ENCODE peak calls at places on chromosomes 3 and 15, in four cellular contexts. Q, S, I and G are unnamed samples.

GRCh38 chr3:10320320-10320677 is 613 bp downstream of the SEC13 start:
- DNase-seq in Q (no peak), S (no peak), I (no peak), G (no peak)

GRCh38 chr3:138974467-138974866 is 27.4 kb downstream of the FOXL2NB start:
- DNase-seq in Q (no peak), S (no peak), I (no peak), G (no peak)

GRCh38 chr3:179321585-179322322 is 1.1 kb upstream of the ZNF639 start:
- DNase-seq in Q (no peak), S (no peak), I (peak), G (peak)

GRCh38 chr3:123372789-123373534 is 75.9 kb downstream of the ADCY5 start:
- DNase-seq in Q (no peak), S (no peak), I (no peak), G (no peak)

GRCh38 chr15:98684441-98684840 is 36.1 kb downstream of the IGF1R start:
- DNase-seq in Q (no peak), S (no peak), I (no peak), G (peak)

GRCh38 chr3:56921573-56922571 is 120.1 kb upstream of the ARHGEF3 start:
- DNase-seq in Q (no peak), S (no peak), I (no peak), G (peak)

GRCh38 chr3:52245322-52246263 is at the start of gene PPM1M:
- DNase-seq in Q (no peak), S (peak), I (no peak), G (peak)

GRCh38 chr3:139774570-139775302 is 97.0 kb upstream of the NMNAT3 start:
- DNase-seq in Q (peak), S (no peak), I (no peak), G (no peak)

GRCh38 chr15:93146196-93146595 is 57.2 kb upstream of the RGMA start:
- DNase-seq in Q (no peak), S (no peak), I (peak), G (no peak)

GRCh38 chr3:36540898-36541518 is 160.7 kb downstream of the STAC start:
- DNase-seq in Q (no peak), S (no peak), I (no peak), G (no peak)

GRCh38 chr3:16828815-16829214 is 55.9 kb upstream of the PLCL2 start:
- DNase-seq in Q (no peak), S (peak), I (no peak), G (no peak)

GRCh38 chr3:93981649-93982048 is 1.7 kb downstream of the ARL13B start:
- DNase-seq in Q (no peak), S (no peak), I (no peak), G (no peak)

GRCh38 chr3:134685881-134686802 is 35.3 kb upstream of the KY start:
- DNase-seq in Q (no peak), S (no peak), I (no peak), G (peak)

GRCh38 chr3:139672884-139673283 is 4.9 kb downstream of the NMNAT3 start:
- DNase-seq in Q (no peak), S (no peak), I (no peak), G (no peak)

GRCh38 chr15:52326758-52327157 is 31.2 kb upstream of the MYO5C start:
- DNase-seq in Q (no peak), S (no peak), I (no peak), G (peak)

GRCh38 chr3:113261996-113262665 is 50.8 kb downstream of the BOC start:
- DNase-seq in Q (no peak), S (no peak), I (no peak), G (no peak)